ENCODE peak calls at places on chromosomes 13 and 19, in eight cellular contexts. One of them, this sample, is unnamed.

GRCh38 chr13:36346222-36347083 is at the start of gene SPART:
- DNase-seq in HCT116: no peak
- DNase-seq in HepG2: peak; percentile 72
- DNase-seq in SK-N-SH: peak; percentile 80
- DNase-seq in GM12878: peak; percentile 34
- DNase-seq in IMR-90: peak; percentile 88
- DNase-seq in H1: peak; percentile 91
- DNase-seq in A549: peak; percentile 83
- DNase-seq in this sample: peak; percentile 82

GRCh38 chr13:57311009-57311586 is 144.1 kb downstream of the PRR20E start:
- DNase-seq in A549: no peak
- DNase-seq in SK-N-SH: no peak
- DNase-seq in GM12878: no peak
- DNase-seq in HCT116: no peak
- DNase-seq in HepG2: no peak
- DNase-seq in IMR-90: no peak
- DNase-seq in H1: peak; percentile 58
- DNase-seq in this sample: no peak

GRCh38 chr19:45955905-45956608 is 17.6 kb downstream of the NOVA2 start:
- DNase-seq in A549: peak; percentile 81
- DNase-seq in IMR-90: peak; percentile 7
- DNase-seq in HepG2: peak; percentile 38
- DNase-seq in HCT116: peak; percentile 35
- DNase-seq in GM12878: no peak
- DNase-seq in SK-N-SH: peak; percentile 56
- DNase-seq in H1: no peak
- DNase-seq in this sample: no peak

GRCh38 chr13:99083976-99084375 is 106.1 kb upstream of the DOCK9 start:
- DNase-seq in HepG2: no peak
- DNase-seq in IMR-90: no peak
- DNase-seq in H1: no peak
- DNase-seq in SK-N-SH: no peak
- DNase-seq in HCT116: no peak
- DNase-seq in A549: no peak
- DNase-seq in GM12878: no peak
- DNase-seq in this sample: no peak

GRCh38 chr13:98457053-98457452 is 119.9 kb downstream of the STK24 start:
- DNase-seq in HepG2: no peak
- DNase-seq in A549: no peak
- DNase-seq in IMR-90: no peak
- DNase-seq in HCT116: no peak
- DNase-seq in SK-N-SH: no peak
- DNase-seq in H1: no peak
- DNase-seq in GM12878: no peak
- DNase-seq in this sample: no peak

GRCh38 chr19:5987077-5987818 is 9.3 kb upstream of the RANBP3 start:
- DNase-seq in HepG2: peak; percentile 90
- DNase-seq in A549: peak; percentile 78
- DNase-seq in HCT116: peak; percentile 60
- DNase-seq in IMR-90: peak; percentile 77
- DNase-seq in H1: peak; percentile 87
- DNase-seq in SK-N-SH: peak; percentile 79
- DNase-seq in GM12878: peak; percentile 19
- DNase-seq in this sample: peak; percentile 80

GRCh38 chr19:7582446-7582845 is 13.2 kb upstream of the CAMSAP3 start:
- DNase-seq in H1: no peak
- DNase-seq in A549: no peak
- DNase-seq in GM12878: no peak
- DNase-seq in IMR-90: no peak
- DNase-seq in HCT116: no peak
- DNase-seq in HepG2: no peak
- DNase-seq in SK-N-SH: no peak
- DNase-seq in this sample: no peak

GRCh38 chr13:20441879-20442278 is 83.8 kb downstream of the CRYL1 start:
- DNase-seq in A549: no peak
- DNase-seq in HepG2: no peak
- DNase-seq in IMR-90: peak; percentile 83
- DNase-seq in H1: no peak
- DNase-seq in GM12878: no peak
- DNase-seq in HCT116: peak; percentile 62
- DNase-seq in SK-N-SH: no peak
- DNase-seq in this sample: no peak

DNA sequence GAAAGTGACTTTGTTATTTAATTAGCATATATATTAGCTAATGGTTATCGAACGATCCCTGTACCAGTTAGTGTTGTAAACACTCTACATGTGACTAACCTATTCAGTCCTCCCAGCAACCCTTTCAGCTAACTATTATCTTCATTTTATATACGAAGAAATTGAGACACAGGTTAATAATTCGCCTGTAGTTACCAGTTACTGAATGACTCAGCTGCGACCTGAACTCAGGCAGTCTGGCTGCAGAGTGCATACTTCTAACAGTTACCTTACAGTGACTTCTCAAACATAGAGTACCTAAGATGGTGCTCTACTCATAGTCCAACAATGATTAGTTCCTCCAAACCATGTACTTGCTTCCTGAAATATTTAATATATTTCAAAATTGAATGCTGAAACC is 117.7 kb downstream of the FNDC3A start:
- DNase-seq in IMR-90: no peak
- DNase-seq in HCT116: no peak
- DNase-seq in SK-N-SH: no peak
- DNase-seq in GM12878: no peak
- DNase-seq in H1: no peak
- DNase-seq in HepG2: peak; percentile 20
- DNase-seq in A549: peak; percentile 24
- DNase-seq in this sample: no peak
- TF ChIP-seq RAD21 in IMR-90: no peak
- TF ChIP-seq RAD21 in HCT116: no peak
- TF ChIP-seq RAD21 in SK-N-SH: no peak
- TF ChIP-seq RAD21 in GM12878: no peak
- TF ChIP-seq RAD21 in H1: no peak
- TF ChIP-seq RAD21 in HepG2: no peak
- TF ChIP-seq RAD21 in A549: no peak
- TF ChIP-seq RAD21 in this sample: no peak

DNA sequence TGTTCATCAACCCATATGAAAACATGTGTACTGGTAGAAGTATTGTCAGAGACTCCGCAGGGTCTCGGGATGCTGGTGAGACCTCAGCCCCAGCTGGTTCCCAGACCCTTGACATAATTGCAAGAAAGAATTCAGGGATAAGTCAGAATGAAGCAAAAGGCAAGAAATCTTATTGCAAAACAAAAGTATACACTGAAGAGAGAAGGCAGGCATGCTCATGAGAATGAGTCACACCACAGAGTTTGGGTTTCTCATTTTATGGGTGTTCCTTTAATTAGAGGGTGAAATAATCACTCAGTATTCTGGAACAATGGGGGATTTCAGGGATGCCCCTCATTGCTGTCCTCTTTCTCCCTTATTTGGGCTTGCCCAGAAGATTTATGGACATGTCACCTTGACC is 1423.8 kb upstream of the MIR17HG start:
- DNase-seq in GM12878: no peak
- DNase-seq in HepG2: no peak
- DNase-seq in SK-N-SH: no peak
- DNase-seq in H1: no peak
- DNase-seq in HCT116: no peak
- DNase-seq in A549: no peak
- DNase-seq in IMR-90: peak; percentile 0
- DNase-seq in this sample: no peak
- TF ChIP-seq RAD21 in GM12878: no peak
- TF ChIP-seq RAD21 in HepG2: no peak
- TF ChIP-seq RAD21 in SK-N-SH: no peak
- TF ChIP-seq RAD21 in H1: no peak
- TF ChIP-seq RAD21 in HCT116: no peak
- TF ChIP-seq RAD21 in A549: no peak
- TF ChIP-seq RAD21 in IMR-90: no peak
- TF ChIP-seq RAD21 in this sample: no peak

GRCh38 chr19:35040826-35041547 is 534 bp upstream of the HPN start:
- DNase-seq in IMR-90: no peak
- DNase-seq in A549: no peak
- DNase-seq in GM12878: no peak
- DNase-seq in HepG2: peak; percentile 96
- DNase-seq in H1: peak; percentile 86
- DNase-seq in HCT116: no peak
- DNase-seq in SK-N-SH: no peak
- DNase-seq in this sample: peak; percentile 84
- TF ChIP-seq RAD21 in IMR-90: no peak
- TF ChIP-seq RAD21 in A549: no peak
- TF ChIP-seq RAD21 in GM12878: no peak
- TF ChIP-seq RAD21 in HepG2: peak; percentile 59
- TF ChIP-seq RAD21 in H1: no peak
- TF ChIP-seq RAD21 in HCT116: no peak
- TF ChIP-seq RAD21 in SK-N-SH: no peak
- TF ChIP-seq RAD21 in this sample: peak; percentile 17

DNA sequence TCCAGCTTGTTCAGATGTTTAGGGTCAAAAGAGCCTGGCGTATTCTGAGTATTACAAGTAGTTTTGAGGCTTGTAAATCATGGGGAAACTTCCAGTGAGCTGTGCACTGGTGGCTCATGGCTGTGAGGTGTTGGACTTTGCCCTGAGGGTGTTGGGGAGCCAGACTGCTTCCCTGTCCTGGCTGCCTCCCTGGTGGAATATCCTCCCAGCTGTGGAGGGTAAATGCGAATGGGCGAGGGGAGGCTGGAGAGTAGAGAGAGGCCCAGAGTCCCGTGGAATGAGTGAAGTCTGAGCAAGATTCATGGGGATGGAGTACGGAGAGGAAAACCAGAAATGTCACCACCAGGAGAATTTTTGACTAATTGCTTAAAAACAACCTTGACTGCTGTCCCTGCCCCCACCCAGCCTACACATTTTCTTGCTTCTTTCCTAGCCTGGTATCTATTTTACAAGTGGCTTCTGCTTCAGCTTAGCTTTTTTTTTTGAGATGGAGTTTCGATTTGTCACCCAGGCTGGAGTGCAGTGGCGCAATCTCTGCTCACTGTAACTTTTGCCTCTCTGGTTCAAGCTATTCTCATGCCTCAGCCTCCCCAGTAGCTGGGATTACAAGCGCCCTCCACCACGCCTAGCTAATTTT is 3.7 kb downstream of the SNRPA start:
- DNase-seq in A549: peak; percentile 53
- DNase-seq in GM12878: no peak
- DNase-seq in HCT116: no peak
- DNase-seq in IMR-90: peak; percentile 19
- DNase-seq in H1: no peak
- DNase-seq in SK-N-SH: no peak
- DNase-seq in HepG2: peak; percentile 62
- DNase-seq in this sample: no peak
- TF ChIP-seq RAD21 in A549: no peak
- TF ChIP-seq RAD21 in GM12878: no peak
- TF ChIP-seq RAD21 in HCT116: no peak
- TF ChIP-seq RAD21 in IMR-90: no peak
- TF ChIP-seq RAD21 in H1: no peak
- TF ChIP-seq RAD21 in SK-N-SH: no peak
- TF ChIP-seq RAD21 in HepG2: peak; percentile 40
- TF ChIP-seq RAD21 in this sample: no peak

This sample was measured in K562.